ENCODE peak calls at places on chromosomes 6 and 20, in seven cellular contexts. C is upper lobe of right lung, Z is lower leg skin, S is natural killer cell, D is heart left ventricle, K is choroid plexus epithelial cell, E is ascending aorta. M is an unnamed sample.
A peak's percentile ranks its signal among the peaks of the same experiment; 100 is the strongest.

GRCh38 chr20:35319206-35320197 is 27.3 kb upstream of the FAM83C start:
- DNase-seq in C (no peak), S (no peak), E (no peak), Z (no peak), D (no peak), K (peak; percentile 76), M (no peak)

GRCh38 chr20:63055575-63056235 is 48.9 kb upstream of the BHLHE23 start:
- DNase-seq in E (no peak), K (no peak), D (peak; percentile 10), S (no peak), Z (no peak), C (peak; percentile 51), M (peak; percentile 64)

GRCh38 chr20:47825011-47825762 is 39.9 kb upstream of the SULF2 start:
- DNase-seq in Z (no peak), E (no peak), S (no peak), C (no peak), D (no peak), K (no peak), M (no peak)

GRCh38 chr6:130697661-130698535 is 129.3 kb upstream of the SMLR1 start:
- DNase-seq in S (no peak), D (peak; percentile 26), E (no peak), C (no peak), K (peak; percentile 81), Z (peak; percentile 21), M (no peak)

GRCh38 chr6:11830105-11830504 is 51.5 kb upstream of the ADTRP start:
- DNase-seq in C (no peak), K (no peak), E (no peak), Z (no peak), D (no peak), S (no peak), M (no peak)

GRCh38 chr20:63980317-63980805 is 571 bp upstream of the PRPF6 start:
- DNase-seq in Z (no peak), D (no peak), K (no peak), S (no peak), E (no peak), C (no peak), M (no peak)

GRCh38 chr6:36735110-36735971 is 37.7 kb downstream of the RAB44 start:
- DNase-seq in S (peak; percentile 29), Z (peak; percentile 75), C (peak; percentile 83), E (peak; percentile 59), D (peak; percentile 88), K (peak; percentile 95), M (peak; percentile 91)

GRCh38 chr6:137161975-137162374 is 11.5 kb downstream of the IL22RA2 start:
- DNase-seq in S (no peak), D (no peak), K (no peak), E (no peak), C (no peak), Z (no peak), M (no peak)

GRCh38 chr6:75349262-75349984 is 64.8 kb upstream of the TMEM30A start:
- DNase-seq in E (no peak), Z (no peak), C (peak; percentile 76), K (peak; percentile 36), S (no peak), D (no peak), M (no peak)

GRCh38 chr6:4466260-4466659 is 309.9 kb upstream of the CDYL start:
- DNase-seq in Z (no peak), C (no peak), E (no peak), D (no peak), K (peak; percentile 58), S (no peak), M (no peak)

GRCh38 chr6:26000366-26000886 is 37.8 kb downstream of the TRIM38 start:
- DNase-seq in E (no peak), Z (no peak), S (no peak), K (no peak), C (no peak), D (no peak), M (no peak)

GRCh38 chr6:22828179-22829062 is 259.1 kb downstream of the HDGFL1 start:
- DNase-seq in E (no peak), Z (peak; percentile 43), K (peak; percentile 99), D (peak; percentile 35), S (no peak), C (no peak), M (no peak)

GRCh38 chr6:110714143-110714542 is 101.1 kb downstream of the CDK19 start:
- DNase-seq in D (no peak), Z (no peak), E (no peak), K (peak; percentile 13), C (no peak), S (no peak), M (no peak)

GRCh38 chr6:32819729-32820128 is 2.9 kb upstream of the HLA-DOB start:
- DNase-seq in D (no peak), K (peak; percentile 69), S (no peak), C (no peak), E (no peak), Z (no peak), M (no peak)

GRCh38 chr6:21773199-21773974 is 179.8 kb downstream of the SOX4 start:
- DNase-seq in Z (no peak), C (no peak), S (no peak), K (no peak), E (no peak), D (no peak), M (no peak)

GRCh38 chr6:46932526-46932925 is 10.8 kb upstream of the ADGRF5 start:
- DNase-seq in K (no peak), E (no peak), D (no peak), S (no peak), C (no peak), Z (no peak), M (no peak)

GRCh38 chr6:55379486-55379885 is 52.2 kb downstream of the GFRAL start:
- DNase-seq in C (no peak), Z (no peak), D (no peak), S (no peak), E (no peak), K (peak; percentile 84), M (no peak)

GRCh38 chr6:16961577-16961976 is 140.3 kb upstream of the STMND1 start:
- DNase-seq in D (no peak), C (no peak), S (no peak), E (no peak), K (peak; percentile 23), Z (no peak), M (no peak)

GRCh38 chr6:70103798-70104197 is 199.1 kb downstream of the COL9A1 start:
- DNase-seq in E (no peak), C (no peak), S (no peak), K (peak; percentile 14), Z (no peak), D (no peak), M (no peak)

GRCh38 chr20:10385850-10386544 is 48.0 kb downstream of the MKKS start:
- DNase-seq in S (no peak), C (no peak), Z (no peak), D (no peak), K (peak; percentile 64), E (no peak), M (no peak)

GRCh38 chr6:151441390-151442166 is 10.3 kb downstream of the RMND1 start:
- DNase-seq in Z (no peak), K (no peak), D (no peak), E (no peak), C (no peak), S (no peak), M (no peak)

GRCh38 chr20:41359541-41360011 is 7.0 kb downstream of the EMILIN3 start:
- DNase-seq in E (no peak), D (peak; percentile 70), Z (no peak), K (no peak), S (no peak), C (no peak), M (no peak)

GRCh38 chr20:31517373-31517772 is 3.1 kb downstream of the HM13 start:
- DNase-seq in D (no peak), C (no peak), E (no peak), S (no peak), Z (peak; percentile 67), K (peak; percentile 71), M (peak; percentile 69)
- TF ChIP-seq CTCF in D (no peak), C (peak; percentile 15), E (no peak), S (no peak), Z (no peak), K (peak; percentile 58), M (no peak)

GRCh38 chr6:28864321-28864923 is 59.4 kb downstream of the TRIM27 start:
- DNase-seq in C (no peak), Z (no peak), E (no peak), S (no peak), K (peak; percentile 61), D (no peak), M (no peak)
- TF ChIP-seq CTCF in C (peak; percentile 4), Z (no peak), E (no peak), S (no peak), K (peak; percentile 48), D (no peak), M (no peak)

GRCh38 chr6:140855520-140855919 is 1277.2 kb upstream of the GJE1 start:
- DNase-seq in E (no peak), C (no peak), S (no peak), D (no peak), K (peak; percentile 22), Z (no peak), M (no peak)

GRCh38 chr6:140854363-140854762 is 1278.4 kb upstream of the GJE1 start:
- DNase-seq in Z (no peak), K (no peak), E (no peak), S (no peak), D (no peak), C (no peak), M (no peak)

GRCh38 chr6:140858381-140858971 is 1274.2 kb upstream of the GJE1 start:
- DNase-seq in K (no peak), E (no peak), D (no peak), C (no peak), S (no peak), Z (no peak), M (no peak)

GRCh38 chr6:140857734-140858380 is 1274.9 kb upstream of the GJE1 start:
- DNase-seq in E (no peak), K (peak; percentile 99), S (no peak), C (no peak), D (no peak), Z (no peak), M (no peak)
- TF ChIP-seq CTCF in E (no peak), K (no peak), S (no peak), C (no peak), D (no peak), Z (no peak), M (no peak)

GRCh38 chr20:43913291-43914025 is 1.2 kb upstream of the TOX2 start:
- DNase-seq in K (no peak), D (no peak), C (no peak), S (no peak), E (no peak), Z (no peak), M (no peak)

GRCh38 chr20:43909211-43909610 is 5.4 kb upstream of the TOX2 start:
- DNase-seq in C (no peak), Z (no peak), K (no peak), D (no peak), E (no peak), S (no peak), M (no peak)

GRCh38 chr20:43910564-43910963 is 4.1 kb upstream of the TOX2 start:
- DNase-seq in S (no peak), Z (no peak), C (no peak), E (no peak), K (no peak), D (no peak), M (no peak)

GRCh38 chr20:43909720-43910119 is 4.9 kb upstream of the TOX2 start:
- DNase-seq in E (no peak), Z (no peak), K (no peak), C (no peak), S (no peak), D (no peak), M (no peak)

DNA sequence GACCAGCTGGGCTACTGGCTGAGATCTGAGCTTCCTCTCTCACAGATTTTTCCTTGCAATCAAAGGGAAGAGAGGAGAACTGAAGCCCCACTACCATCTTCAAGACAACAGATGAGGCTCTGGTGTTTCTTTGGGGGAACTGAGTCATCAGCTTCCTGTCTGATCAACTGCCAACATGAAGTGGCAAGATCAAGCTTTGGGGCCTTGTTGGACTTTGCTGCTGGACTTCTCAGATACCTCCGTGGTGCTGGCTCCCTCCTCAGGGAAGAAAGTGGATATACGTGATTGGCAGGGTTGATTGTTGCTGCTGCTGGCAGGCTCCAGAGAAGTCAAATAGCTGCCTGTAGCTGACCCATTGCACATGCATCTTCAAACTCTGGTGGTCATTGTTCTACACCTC is 3.6 kb upstream of the TOX2 start:
- DNase-seq in K (peak; percentile 80), E (no peak), S (no peak), D (no peak), C (no peak), Z (no peak), M (no peak)
- TF ChIP-seq CTCF in K (peak; percentile 60), E (no peak), S (no peak), D (no peak), C (no peak), Z (no peak), M (no peak)